ENCODE peak calls at places on chromosomes 3 and 15, in seven cellular contexts. B is left lung; C is pancreas; M is natural killer cell; S is stimulated activated naive CD8-positive, alpha-beta T cell treated with anti-CD3 and anti-CD28 coated beads, Interleukin-15, amount 100 ng/mL, for 72 hours; H is CD4-positive, alpha-beta T cell; D is mucosa of descending colon. R is an unnamed sample.

GRCh38 chr15:89998923-89999675 is 2.0 kb upstream of the ZNF710 start:
- ATAC-seq in B (peak), C (no peak), M (no peak), S (no peak), H (no peak), D (no peak), R (no peak)

GRCh38 chr3:101634591-101635196 is 42.2 kb downstream of the ZBTB11 start:
- ATAC-seq in B (no peak), C (no peak), M (no peak), S (no peak), H (no peak), D (no peak), R (no peak)

GRCh38 chr3:124558898-124559649 is 171.2 kb upstream of the UMPS start:
- ATAC-seq in B (peak), C (peak), M (no peak), S (no peak), H (no peak), D (peak), R (no peak)

GRCh38 chr3:12756185-12756584 is 2.9 kb downstream of the TMEM40 start:
- ATAC-seq in B (no peak), C (no peak), M (no peak), S (no peak), H (no peak), D (no peak), R (no peak)

GRCh38 chr3:102532901-102533300 is 98.1 kb downstream of the ZPLD1 start:
- ATAC-seq in B (no peak), C (no peak), M (peak), S (peak), H (peak), D (no peak), R (peak)

GRCh38 chr3:31065765-31066164 is 171.3 kb upstream of the GADL1 start:
- ATAC-seq in B (no peak), C (no peak), M (no peak), S (no peak), H (no peak), D (no peak), R (no peak)

GRCh38 chr3:159252772-159253384 is 451.0 kb downstream of the MFSD1 start:
- ATAC-seq in B (peak), C (no peak), M (no peak), S (no peak), H (no peak), D (peak), R (no peak)

GRCh38 chr15:101692799-101693198 is 31.5 kb downstream of the TARS3 start:
- ATAC-seq in B (peak), C (no peak), M (no peak), S (peak), H (no peak), D (no peak), R (peak)

GRCh38 chr3:120678984-120679383 is 3.1 kb downstream of the HGD start:
- ATAC-seq in B (peak), C (peak), M (no peak), S (no peak), H (no peak), D (peak), R (no peak)

GRCh38 chr3:13670292-13670691 is 121.4 kb downstream of the FBLN2 start:
- ATAC-seq in B (no peak), C (no peak), M (no peak), S (no peak), H (no peak), D (no peak), R (peak)

GRCh38 chr3:39133822-39134221 is 19.6 kb downstream of the CSRNP1 start:
- ATAC-seq in B (no peak), C (no peak), M (no peak), S (peak), H (no peak), D (no peak), R (no peak)

GRCh38 chr15:78237146-78237545 is 2.8 kb upstream of the ACSBG1 start:
- ATAC-seq in B (no peak), C (no peak), M (no peak), S (no peak), H (no peak), D (no peak), R (no peak)

GRCh38 chr3:103693831-103694230 is 1259.0 kb downstream of the ZPLD1 start:
- ATAC-seq in B (no peak), C (no peak), M (no peak), S (no peak), H (no peak), D (no peak), R (no peak)

GRCh38 chr15:98017150-98017964 is 56.9 kb downstream of the ARRDC4 start:
- ATAC-seq in B (no peak), C (no peak), M (no peak), S (no peak), H (no peak), D (peak), R (no peak)

GRCh38 chr3:128823638-128824037 is 55.8 kb upstream of the ACAD9 start:
- ATAC-seq in B (no peak), C (no peak), M (no peak), S (no peak), H (no peak), D (peak), R (no peak)

GRCh38 chr3:56725175-56725574 is 42.1 kb upstream of the TASOR start:
- ATAC-seq in B (peak), C (no peak), M (peak), S (peak), H (peak), D (peak), R (peak)